ENCODE peak calls at places on chromosomes 1 and 21, in ten cellular contexts. K, Y, M, S, D, E, C, U, O and J are unnamed samples.

GRCh38 chr1:231016234-231016633 is 23.8 kb downstream of the FAM89A start:
- DNase-seq in K (no peak), Y (no peak), M (no peak), S (no peak), D (no peak), E (no peak), C (no peak), U (no peak), O (no peak), J (no peak)

GRCh38 chr21:28943631-28944030 is 49.0 kb downstream of the LTN1 start:
- DNase-seq in K (no peak), Y (no peak), M (no peak), S (no peak), D (no peak), E (no peak), C (no peak), U (no peak), O (no peak), J (peak)

GRCh38 chr1:239914827-239915231 is 176.9 kb upstream of the FMN2 start:
- DNase-seq in K (no peak), Y (no peak), M (no peak), S (no peak), D (no peak), E (peak), C (peak), U (no peak), O (no peak), J (no peak)

GRCh38 chr1:197677752-197678295 is 97.5 kb downstream of the DENND1B start:
- DNase-seq in K (no peak), Y (no peak), M (no peak), S (no peak), D (no peak), E (no peak), C (no peak), U (no peak), O (no peak), J (no peak)

GRCh38 chr1:228277491-228278431 is 69.9 kb downstream of the OBSCN start:
- DNase-seq in K (no peak), Y (no peak), M (no peak), S (no peak), D (no peak), E (no peak), C (no peak), U (no peak), O (no peak), J (no peak)

GRCh38 chr1:228989992-228990827 is 254.9 kb downstream of the RHOU start:
- DNase-seq in K (peak), Y (peak), M (peak), S (no peak), D (no peak), E (no peak), C (no peak), U (no peak), O (no peak), J (no peak)

GRCh38 chr1:176855434-176855745 is 309.1 kb downstream of the ASTN1 start:
- DNase-seq in K (no peak), Y (no peak), M (no peak), S (no peak), D (no peak), E (no peak), C (no peak), U (no peak), O (no peak), J (no peak)

GRCh38 chr1:216580538-216581057 is 142.6 kb downstream of the ESRRG start:
- DNase-seq in K (no peak), Y (no peak), M (no peak), S (no peak), D (no peak), E (no peak), C (no peak), U (no peak), O (no peak), J (no peak)

GRCh38 chr1:201693019-201693372 is 136.0 kb upstream of the IPO9 start:
- DNase-seq in K (no peak), Y (no peak), M (no peak), S (no peak), D (no peak), E (no peak), C (no peak), U (no peak), O (no peak), J (no peak)

GRCh38 chr1:189708674-189709073 is 769.0 kb downstream of the BRINP3 start:
- DNase-seq in K (no peak), Y (no peak), M (no peak), S (peak), D (no peak), E (no peak), C (no peak), U (no peak), O (peak), J (no peak)

GRCh38 chr1:83910461-83910860 is 88.5 kb downstream of the TTLL7 start:
- DNase-seq in K (no peak), Y (no peak), M (no peak), S (no peak), D (no peak), E (no peak), C (no peak), U (no peak), O (no peak), J (no peak)